ENCODE peak calls at places on chromosomes 1 and 21, in eight cellular contexts. Z is stomach, R is GM23338, C is transverse colon, S is Panc1, Y is vagina, I is K562, Q is SK-N-MC. L is an unnamed sample. For H3K36me3, the result is how much of the 10 kb centered on the place peaks cover.

GRCh38 chr1:200415227-200415626 is 5.4 kb upstream of the ZNF281 start:
- DNase-seq in Q (no peak), C (no peak), Z (no peak), Y (no peak), S (no peak), R (no peak), I (no peak), L (no peak)

GRCh38 chr1:76500111-76500510 is 367.2 kb upstream of the ST6GALNAC5 start:
- DNase-seq in I (no peak), S (no peak), Z (no peak), C (no peak), Y (no peak), R (no peak), Q (no peak), L (no peak)

GRCh38 chr1:201025571-201026002 is 2.1 kb upstream of the KIF21B start:
- DNase-seq in R (peak), Y (no peak), Q (no peak), S (no peak), C (no peak), Z (no peak), I (peak), L (no peak)

GRCh38 chr21:45990049-45990711 is 8.6 kb downstream of the COL6A1 start:
- DNase-seq in S (no peak), Q (no peak), I (no peak), Z (no peak), R (no peak), C (no peak), Y (no peak), L (no peak)

GRCh38 chr1:238892612-238893011 is 493.8 kb upstream of the CHRM3 start:
- DNase-seq in I (no peak), S (peak), R (no peak), Q (no peak), C (no peak), Z (no peak), Y (no peak), L (no peak)

GRCh38 chr1:12371053-12371452 is 141.2 kb downstream of the VPS13D start:
- DNase-seq in R (no peak), C (no peak), Y (no peak), Q (no peak), I (no peak), Z (no peak), S (no peak), L (no peak)

GRCh38 chr1:14543191-14543849 is 55.2 kb upstream of the KAZN start:
- DNase-seq in C (no peak), R (no peak), I (no peak), S (no peak), Y (no peak), Z (no peak), Q (no peak), L (no peak)

GRCh38 chr1:3595949-3596348 is 15.4 kb downstream of the MEGF6 start:
- DNase-seq in Y (no peak), R (no peak), I (no peak), Q (no peak), Z (no peak), C (no peak), S (no peak), L (no peak)

GRCh38 chr1:211381481-211382181 is 55.0 kb downstream of the TRAF5 start:
- DNase-seq in Y (no peak), Q (no peak), R (no peak), I (no peak), Z (no peak), S (no peak), C (no peak), L (no peak)

GRCh38 chr1:20430355-20431290 is 55.4 kb downstream of the CAMK2N1 start:
- DNase-seq in R (peak), Q (no peak), S (no peak), Z (no peak), Y (no peak), C (peak), I (peak), L (no peak)

GRCh38 chr1:201728731-201729130 is 100.2 kb upstream of the IPO9 start:
- DNase-seq in Y (no peak), C (no peak), S (no peak), I (no peak), R (peak), Q (no peak), Z (no peak), L (no peak)

GRCh38 chr1:11059166-11059989 is 440 bp downstream of the SRM start:
- DNase-seq in Q (no peak), Y (no peak), S (no peak), I (peak), R (peak), Z (no peak), C (peak), L (no peak)

GRCh38 chr1:66331641-66332523 is 202.1 kb upstream of the SGIP1 start:
- DNase-seq in I (no peak), Z (peak), Q (peak), Y (no peak), S (no peak), C (peak), R (peak), L (peak)

GRCh38 chr1:173122344-173122880 is 71.7 kb upstream of the TNFSF18 start:
- DNase-seq in Y (no peak), S (no peak), I (no peak), Q (peak), Z (no peak), C (no peak), R (no peak), L (no peak)

GRCh38 chr1:86197206-86197855 is 40.8 kb upstream of the COL24A1 start:
- DNase-seq in I (no peak), R (no peak), C (no peak), Q (no peak), Z (no peak), S (no peak), Y (no peak), L (no peak)

GRCh38 chr1:2311184-2312032 is 79.9 kb downstream of the MORN1 start:
- DNase-seq in Y (no peak), S (no peak), I (peak), Q (no peak), R (peak), Z (peak), C (peak), L (peak)

GRCh38 chr21:33825898-33826297 is 89.7 kb downstream of the ATP5PO start:
- DNase-seq in I (no peak), Z (no peak), S (no peak), R (no peak), Q (no peak), Y (no peak), C (no peak), L (no peak)

GRCh38 chr1:59015708-59016107 is 231.9 kb upstream of the JUN start:
- DNase-seq in Z (no peak), S (no peak), I (no peak), C (no peak), Q (no peak), Y (no peak), R (no peak), L (peak)

GRCh38 chr1:20530261-20530660 is 22.1 kb upstream of the FAM43B start:
- DNase-seq in Y (no peak), R (no peak), S (no peak), Z (no peak), Q (no peak), C (no peak), I (no peak), L (no peak)

GRCh38 chr1:3687509-3687908 is 35.2 kb downstream of the TP73 start:
- DNase-seq in Z (no peak), I (peak), R (peak), Q (no peak), Y (no peak), S (no peak), C (no peak), L (no peak)

GRCh38 chr1:245322673-245323072 is 167.9 kb downstream of the KIF26B start:
- DNase-seq in Y (no peak), C (no peak), R (no peak), I (no peak), Z (no peak), S (no peak), Q (no peak), L (no peak)

DNA sequence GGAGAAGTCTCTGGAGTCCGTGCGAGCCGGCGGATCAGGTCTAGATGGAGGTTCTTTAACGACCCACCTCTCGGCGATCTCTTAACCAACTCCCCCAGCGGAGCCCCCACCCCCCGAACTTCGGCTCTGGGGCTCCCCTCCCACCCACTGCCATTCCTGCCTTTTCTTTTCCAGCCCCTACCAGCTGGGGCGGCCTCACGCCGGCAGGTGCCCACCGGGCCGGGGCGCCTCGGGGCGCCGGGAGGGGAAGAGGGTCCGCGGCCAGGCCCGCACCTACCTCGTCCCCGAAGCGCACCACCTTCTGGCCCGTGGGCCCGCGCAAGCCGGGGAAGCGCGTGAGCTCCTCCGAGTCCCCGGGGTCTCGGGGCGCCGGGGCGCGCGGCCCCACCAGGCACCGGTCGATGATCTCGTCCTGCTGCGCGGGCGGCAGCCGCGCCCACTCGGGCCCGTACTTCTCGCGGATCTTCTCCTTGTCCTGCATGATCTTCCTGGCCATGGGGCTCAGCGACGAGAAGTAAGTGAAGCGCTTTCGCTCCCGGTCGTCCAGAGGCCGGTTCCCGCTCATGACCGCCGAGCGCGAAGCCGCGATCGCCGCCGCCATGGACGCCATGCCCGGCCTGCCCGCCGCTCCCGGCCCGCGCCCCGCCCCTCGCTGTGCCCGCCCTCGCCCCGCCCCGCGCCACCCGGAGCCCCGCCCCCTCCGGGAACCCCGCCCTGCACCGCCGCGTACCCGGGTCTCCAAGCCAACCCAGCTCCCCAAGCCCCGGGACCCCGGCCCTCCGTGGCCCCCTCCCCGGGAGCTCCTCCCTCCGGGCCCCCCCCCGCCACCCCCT is at the start of gene C1orf198:
- DNase-seq in Z (peak), I (peak), Y (no peak), R (peak), Q (no peak), C (peak), S (no peak), L (peak)
- TF ChIP-seq POLR2AphosphoS5 in Z (peak), I (peak), Y (peak), R (peak), Q (peak), C (peak), S (peak), L (no peak)

DNA sequence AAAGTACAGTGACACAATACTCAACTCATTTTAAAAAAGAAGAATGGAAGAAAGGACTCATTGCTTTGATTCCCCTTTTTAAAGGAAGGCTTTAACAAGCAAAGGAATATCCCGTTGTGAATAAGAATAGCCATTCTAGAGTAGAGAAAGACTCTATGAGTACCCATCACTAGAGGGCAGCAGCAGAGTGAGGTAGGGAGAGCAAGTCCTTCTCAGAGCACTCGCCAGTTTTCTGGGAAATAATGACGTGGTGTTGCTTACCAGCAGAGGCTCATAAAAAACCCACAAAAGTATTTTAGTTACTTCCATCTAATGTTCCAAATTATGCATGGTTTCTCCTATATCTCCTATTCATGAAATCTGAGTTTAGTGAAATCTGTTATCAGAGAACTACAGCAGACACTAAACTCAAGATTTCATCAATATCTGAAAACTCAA is 74.6 kb downstream of the USP24 start:
- DNase-seq in S (peak), Q (peak), I (peak), Y (no peak), R (peak), C (peak), Z (peak), L (peak)
- H3K36me3 ChIP-seq in S (half or more), Q (half or more), I (half or more), Y (half or more), R (under half), C (half or more), Z (half or more), L (under half)

DNA sequence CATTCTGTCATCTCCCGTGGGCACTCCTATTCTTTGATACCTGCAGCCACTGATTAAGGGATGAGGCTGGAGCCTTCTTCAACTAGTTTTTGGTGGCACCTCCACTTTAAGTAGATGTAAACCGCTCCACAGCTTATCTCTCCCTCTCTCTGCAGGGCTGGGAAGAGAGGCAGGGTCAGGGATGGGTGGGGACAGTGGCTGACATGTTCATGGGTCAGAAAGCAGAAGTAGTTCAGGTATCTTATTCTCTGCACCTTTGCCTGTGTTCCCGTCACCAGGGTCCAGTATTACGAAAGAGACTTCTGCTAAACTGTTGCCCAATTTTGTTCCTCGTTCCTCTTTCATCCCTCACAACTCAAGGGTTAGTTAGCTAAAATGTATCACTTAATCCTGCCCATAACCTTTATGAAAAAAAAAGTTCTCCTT is 51.7 kb upstream of the EDEM3 start:
- DNase-seq in Y (no peak), C (no peak), Z (no peak), Q (no peak), I (no peak), R (no peak), S (no peak), L (no peak)
- TF ChIP-seq POLR2AphosphoS5 in Y (no peak), C (no peak), Z (no peak), Q (no peak), I (peak), R (no peak), S (no peak), L (no peak)

GRCh38 chr21:37475186-37475868 is 108.8 kb downstream of the DYRK1A start:
- DNase-seq in Y (no peak), Z (no peak), C (no peak), R (no peak), S (no peak), Q (no peak), I (no peak), L (no peak)
- H3K36me3 ChIP-seq in Y (under half), Z (under half), C (under half), R (under half), S (under half), Q (under half), I (half or more), L (under half)

L was measured in prostate gland.